ENCODE peak calls at places on chromosomes 12 and 14, in ten cellular contexts. C is lower lobe of right lung; B is psoas muscle; T is skeletal muscle cell; J is GM23248; E is neural progenitor cell; U is retinal pigment epithelial cell; V is tibial artery; X is fibroblast of the aortic adventitia; Y is CD8-positive, alpha-beta T cell. H is an unnamed sample.

GRCh38 chr14:106210650-106211049 is 684.3 kb downstream of the TMEM121 start:
- DNase-seq in T (no peak), C (no peak), B (no peak), U (no peak), Y (no peak), E (no peak), J (no peak), V (no peak), X (no peak), H (no peak)

GRCh38 chr14:97781961-97782360 is 984.8 kb downstream of the VRK1 start:
- DNase-seq in U (no peak), T (no peak), J (no peak), X (no peak), B (no peak), C (no peak), V (no peak), E (no peak), Y (no peak), H (no peak)

GRCh38 chr12:99253068-99253467 is 394.5 kb upstream of the GARIN6 start:
- DNase-seq in U (no peak), C (no peak), B (no peak), Y (no peak), T (no peak), J (no peak), X (no peak), V (no peak), E (peak; percentile 33), H (no peak)

GRCh38 chr14:73339206-73339605 is 101.9 kb downstream of the PAPLN start:
- DNase-seq in J (no peak), T (no peak), Y (no peak), B (no peak), E (no peak), U (no peak), V (no peak), C (no peak), X (no peak), H (no peak)

GRCh38 chr14:65849096-65849495 is 436.6 kb downstream of the FUT8 start:
- DNase-seq in Y (peak; percentile 9), U (no peak), V (no peak), T (no peak), J (no peak), X (no peak), B (no peak), E (no peak), C (no peak), H (peak; percentile 1)

GRCh38 chr12:41188058-41188840 is at the start of gene PDZRN4:
- DNase-seq in U (no peak), J (no peak), Y (no peak), E (peak; percentile 76), T (no peak), V (peak; percentile 42), B (peak; percentile 49), C (peak; percentile 46), X (no peak), H (peak; percentile 3)

GRCh38 chr12:89040146-89040964 is 311.9 kb downstream of the DUSP6 start:
- DNase-seq in U (no peak), Y (peak; percentile 70), X (peak; percentile 8), B (peak; percentile 24), T (peak; percentile 67), V (no peak), C (peak; percentile 46), J (peak; percentile 27), E (no peak), H (no peak)

GRCh38 chr14:39320318-39320717 is 86.6 kb downstream of the MIA2 start:
- DNase-seq in T (no peak), C (no peak), E (no peak), J (peak; percentile 13), Y (no peak), V (no peak), B (no peak), X (peak; percentile 42), U (no peak), H (no peak)

GRCh38 chr12:93704122-93704521 is 26.9 kb downstream of the CRADD start:
- DNase-seq in Y (no peak), V (no peak), U (no peak), X (no peak), J (no peak), E (no peak), T (no peak), C (no peak), B (no peak), H (no peak)

GRCh38 chr12:93702707-93703305 is 25.6 kb downstream of the CRADD start:
- DNase-seq in E (no peak), Y (no peak), U (no peak), C (no peak), J (peak; percentile 43), B (no peak), T (no peak), V (no peak), X (no peak), H (no peak)

GRCh38 chr12:93705237-93705636 is 28.1 kb downstream of the CRADD start:
- DNase-seq in V (no peak), U (no peak), E (no peak), T (no peak), C (no peak), X (no peak), Y (no peak), B (no peak), J (no peak), H (no peak)

GRCh38 chr12:93706387-93706786 is 29.2 kb downstream of the CRADD start:
- DNase-seq in C (no peak), V (no peak), X (no peak), U (no peak), Y (no peak), B (no peak), E (no peak), J (peak; percentile 24), T (no peak), H (no peak)

DNA sequence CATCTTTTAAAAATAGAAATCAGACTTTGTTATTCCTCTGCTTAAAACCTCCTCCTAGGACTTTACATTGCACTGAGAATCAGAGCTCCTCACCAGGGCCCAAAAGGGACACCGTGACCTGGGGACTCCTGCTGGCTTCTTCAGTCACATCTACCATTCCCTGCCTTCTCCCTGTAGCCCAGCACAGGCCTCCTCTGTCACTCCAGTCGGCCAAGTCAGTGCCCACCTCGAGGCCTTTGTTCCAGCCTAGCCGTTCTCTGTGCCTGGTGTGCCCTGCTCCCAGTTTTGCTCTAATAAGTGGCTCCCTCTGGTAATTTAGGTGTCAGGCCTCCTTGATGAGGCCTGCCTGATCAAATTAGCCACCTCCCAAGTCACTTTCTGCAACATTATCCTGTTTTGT is 27.4 kb downstream of the CRADD start:
- DNase-seq in T (no peak), B (no peak), U (no peak), Y (no peak), V (no peak), X (no peak), C (no peak), J (no peak), E (no peak), H (no peak)
- H3K4me3 ChIP-seq in T (no peak overlapping the region), B (no peak overlapping the region), U (no peak overlapping the region), Y (no peak overlapping the region), V (no peak overlapping the region), X (no peak overlapping the region), C (no peak overlapping the region), J (no peak overlapping the region), E (no peak overlapping the region), H (no peak overlapping the region)

GRCh38 chr12:27554421-27555186 is 30.6 kb downstream of the PPFIBP1 start:
- DNase-seq in C (no peak), E (no peak), B (peak; percentile 79), V (peak; percentile 49), U (no peak), T (peak; percentile 83), X (peak; percentile 92), J (peak; percentile 77), Y (no peak), H (no peak)
- H3K4me3 ChIP-seq in C (no peak overlapping the region), E (no peak overlapping the region), B (peak overlapping the region; percentile 37), V (peak overlapping the region; percentile 27), U (no peak overlapping the region), T (peak overlapping the region; percentile 20), X (peak overlapping the region; percentile 43), J (peak overlapping the region; percentile 56), Y (no peak overlapping the region), H (no peak overlapping the region)

GRCh38 chr14:96039633-96040311 is 610 bp downstream of the C14orf132 start:
- DNase-seq in J (peak; percentile 64), C (peak; percentile 55), V (peak; percentile 30), X (peak; percentile 43), E (peak; percentile 69), U (no peak), Y (peak; percentile 51), T (no peak), B (no peak), H (peak; percentile 34)

GRCh38 chr14:96038920-96039632 is at the start of gene C14orf132:
- DNase-seq in Y (peak; percentile 55), U (no peak), T (no peak), X (peak; percentile 51), B (peak; percentile 75), J (peak; percentile 89), C (peak; percentile 79), V (peak; percentile 72), E (peak; percentile 75), H (peak; percentile 43)

GRCh38 chr14:96040836-96041371 is 1.7 kb downstream of the C14orf132 start:
- DNase-seq in V (no peak), C (no peak), J (peak; percentile 35), X (peak; percentile 32), T (no peak), Y (no peak), U (no peak), E (no peak), B (no peak), H (no peak)

GRCh38 chr14:96037891-96038557 is 1.1 kb upstream of the C14orf132 start:
- DNase-seq in T (no peak), X (peak; percentile 76), E (no peak), J (peak; percentile 77), B (peak; percentile 64), C (peak; percentile 87), Y (no peak), V (peak; percentile 70), U (no peak), H (peak; percentile 41)

DNA sequence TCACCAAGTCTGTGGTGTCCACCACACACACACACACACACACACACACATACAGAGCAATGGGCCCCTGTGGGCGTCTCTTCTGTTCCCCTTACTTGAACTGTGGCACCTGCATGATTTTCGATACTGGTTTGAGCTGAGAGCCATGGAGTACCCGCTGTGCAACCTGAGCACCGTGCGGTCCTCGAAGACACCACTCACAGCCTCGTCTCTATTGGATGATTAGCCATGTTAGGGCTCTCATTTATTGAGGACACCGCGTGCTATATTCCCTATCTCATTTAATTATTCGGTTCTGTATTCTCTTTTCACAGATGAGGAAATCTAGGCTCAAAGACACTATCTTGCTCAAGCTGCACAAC is 623 bp upstream of the C14orf132 start:
- DNase-seq in B (no peak), C (no peak), J (no peak), Y (no peak), X (no peak), U (no peak), E (peak; percentile 38), T (no peak), V (no peak), H (no peak)
- H3K4me3 ChIP-seq in B (peak overlapping the region; percentile 69), C (peak overlapping the region; percentile 87), J (peak overlapping the region; percentile 81), Y (peak overlapping the region; percentile 60), X (peak overlapping the region; percentile 86), U (peak overlapping the region; percentile 73), E (peak overlapping the region; percentile 89), T (peak overlapping the region; percentile 83), V (peak overlapping the region; percentile 83), H (no peak overlapping the region)

DNA sequence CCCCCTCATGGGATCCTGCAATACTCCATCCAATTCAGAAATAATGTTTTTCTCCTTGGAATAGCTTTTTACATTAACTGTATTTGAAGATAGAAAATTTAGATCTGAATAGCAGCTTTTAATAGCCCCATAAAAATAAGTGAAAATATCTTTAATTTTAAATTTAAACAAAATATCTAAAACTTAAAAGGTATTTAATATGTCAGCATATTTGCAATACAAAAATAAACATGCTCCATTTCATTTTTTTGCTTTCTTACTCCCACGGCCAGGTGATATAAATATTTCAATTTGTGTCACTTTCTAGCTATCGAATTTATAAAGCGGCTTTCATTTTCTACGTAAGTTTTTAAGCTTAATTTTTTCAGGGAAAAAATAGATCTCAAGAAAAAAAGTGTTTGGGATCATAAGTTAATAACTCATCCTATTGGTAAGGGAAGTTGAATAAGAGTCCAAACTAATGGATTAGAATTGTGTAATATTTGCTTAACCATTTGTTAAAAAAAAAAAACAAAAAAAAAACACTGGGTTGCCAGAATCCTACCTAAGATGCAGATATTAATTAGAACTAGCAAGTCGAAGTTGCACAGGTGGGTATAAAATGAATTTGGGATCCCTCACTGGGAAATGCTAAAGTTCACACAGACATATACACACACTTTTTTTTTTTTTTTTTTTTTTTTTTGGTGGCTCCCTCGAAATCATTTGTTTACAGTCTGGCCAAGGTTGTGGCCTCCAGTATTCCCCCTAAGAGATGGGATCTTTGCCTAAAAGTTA is 47.6 kb downstream of the PPP2R5C start:
- DNase-seq in V (no peak), C (no peak), Y (no peak), E (no peak), T (no peak), X (no peak), J (peak; percentile 29), B (no peak), U (no peak), H (no peak)
- H3K4me3 ChIP-seq in V (peak overlapping the region; percentile 73), C (peak overlapping the region; percentile 66), Y (peak overlapping the region; percentile 80), E (peak overlapping the region; percentile 75), T (peak overlapping the region; percentile 70), X (peak overlapping the region; percentile 89), J (peak overlapping the region; percentile 97), B (peak overlapping the region; percentile 82), U (peak overlapping the region; percentile 95), H (peak overlapping the region; percentile 64)